ENCODE peak calls at places on chromosomes 4 and X, in five cellular contexts. E is K562, Y is GM23338, U is sigmoid colon, T is suprapubic skin. S is an unnamed sample.

GRCh38 chr4:87304659-87305277 is 17.9 kb downstream of the HSD17B13 start:
- DNase-seq in E (no peak), Y (no peak), U (no peak), T (no peak), S (no peak)

GRCh38 chrX:133776072-133776471 is 209.3 kb downstream of the GPC3 start:
- DNase-seq in E (peak), Y (peak), U (no peak), T (no peak), S (no peak)

GRCh38 chrX:64191281-64192010 is 14.1 kb downstream of the AMER1 start:
- DNase-seq in E (no peak), Y (no peak), U (no peak), T (no peak), S (no peak)

GRCh38 chr4:72326692-72327632 is 242.1 kb downstream of the ADAMTS3 start:
- DNase-seq in E (no peak), Y (peak), U (no peak), T (no peak), S (no peak)

GRCh38 chrX:153731117-153731844 is 6.6 kb downstream of the ABCD1 start:
- DNase-seq in E (no peak), Y (no peak), U (no peak), T (no peak), S (no peak)

GRCh38 chr4:173386751-173387150 is 12.2 kb downstream of the SCRG1 start:
- DNase-seq in E (no peak), Y (no peak), U (no peak), T (no peak), S (no peak)

GRCh38 chr4:71498002-71498401 is 159.2 kb downstream of the SLC4A4 start:
- DNase-seq in E (no peak), Y (no peak), U (no peak), T (no peak), S (no peak)

GRCh38 chrX:110210417-110211139 is 107.3 kb downstream of the AMMECR1 start:
- DNase-seq in E (peak), Y (no peak), U (no peak), T (no peak), S (no peak)

GRCh38 chr4:142840516-142841123 is 5.5 kb downstream of the INPP4B start:
- DNase-seq in E (no peak), Y (peak), U (no peak), T (no peak), S (no peak)

GRCh38 chr4:17276821-17277220 is 235.1 kb downstream of the QDPR start:
- DNase-seq in E (no peak), Y (no peak), U (no peak), T (no peak), S (no peak)

GRCh38 chr4:176769519-176769918 is 23.2 kb downstream of the VEGFC start:
- DNase-seq in E (no peak), Y (no peak), U (no peak), T (no peak), S (no peak)

GRCh38 chr4:4687935-4688727 is 146.3 kb upstream of the STX18 start:
- DNase-seq in E (no peak), Y (no peak), U (no peak), T (no peak), S (no peak)

GRCh38 chrX:13197961-13198761 is 121.7 kb downstream of the ATXN3L start:
- DNase-seq in E (no peak), Y (peak), U (no peak), T (no peak), S (no peak)

GRCh38 chr4:7096264-7096663 is 28.4 kb upstream of the GRPEL1 start:
- DNase-seq in E (no peak), Y (no peak), U (no peak), T (no peak), S (no peak)

GRCh38 chrX:48761674-48762471 is at the start of gene GLOD5:
- DNase-seq in E (peak), Y (peak), U (no peak), T (no peak), S (no peak)

GRCh38 chrX:10173331-10173900 is 16.6 kb downstream of the CLCN4 start:
- DNase-seq in E (peak), Y (peak), U (peak), T (no peak), S (no peak)

GRCh38 chr4:159010563-159011260 is 92.2 kb upstream of the RAPGEF2 start:
- DNase-seq in E (no peak), Y (no peak), U (peak), T (no peak), S (no peak)

GRCh38 chr4:2286904-2287593 is 25.1 kb upstream of the MXD4 start:
- DNase-seq in E (no peak), Y (no peak), U (peak), T (peak), S (peak)

GRCh38 chr4:87856816-87857215 is 24.0 kb downstream of the MEPE start:
- DNase-seq in E (no peak), Y (peak), U (no peak), T (no peak), S (no peak)

GRCh38 chrX:102154900-102155805 is 624 bp downstream of the BEX5 start:
- DNase-seq in E (no peak), Y (peak), U (no peak), T (no peak), S (peak)

GRCh38 chr4:88244821-88245579 is 39.4 kb downstream of the PPM1K start:
- DNase-seq in E (no peak), Y (peak), U (no peak), T (no peak), S (peak)

GRCh38 chrX:6184900-6185515 is 43.7 kb downstream of the NLGN4X start:
- DNase-seq in E (no peak), Y (no peak), U (no peak), T (no peak), S (no peak)

GRCh38 chrX:13750204-13750603 is 15.7 kb downstream of the OFD1 start:
- DNase-seq in E (no peak), Y (peak), U (no peak), T (no peak), S (no peak)

GRCh38 chr4:147648656-147649055 is 31.5 kb downstream of the TMEM184C start:
- DNase-seq in E (no peak), Y (no peak), U (no peak), T (no peak), S (no peak)

GRCh38 chrX:151828434-151829080 is 84.1 kb upstream of the MAGEA4 start:
- DNase-seq in E (no peak), Y (no peak), U (no peak), T (no peak), S (no peak)

GRCh38 chrX:9873952-9874351 is 87.7 kb downstream of the SHROOM2 start:
- DNase-seq in E (peak), Y (peak), U (no peak), T (no peak), S (no peak)

GRCh38 chr4:8050555-8051206 is 107.9 kb downstream of the ABLIM2 start:
- DNase-seq in E (no peak), Y (peak), U (peak), T (no peak), S (no peak)

GRCh38 chrX:46447384-46447783 is 97.8 kb downstream of the ZNF674 start:
- DNase-seq in E (no peak), Y (no peak), U (no peak), T (no peak), S (peak)

GRCh38 chr4:29722253-29722652 is 997.9 kb upstream of the PCDH7 start:
- DNase-seq in E (no peak), Y (no peak), U (no peak), T (no peak), S (no peak)

GRCh38 chr4:27048350-27049100 is 187.9 kb downstream of the STIM2 start:
- DNase-seq in E (peak), Y (peak), U (no peak), T (no peak), S (no peak)

GRCh38 chr4:142044271-142044670 is 407.9 kb downstream of the IL15 start:
- DNase-seq in E (no peak), Y (peak), U (no peak), T (no peak), S (no peak)

GRCh38 chrX:3550160-3550765 is 163.2 kb downstream of the PRKX start:
- DNase-seq in E (peak), Y (no peak), U (no peak), T (no peak), S (no peak)

GRCh38 chr4:140308366-140309123 is 64.9 kb upstream of the SCOC start:
- DNase-seq in E (no peak), Y (no peak), U (peak), T (no peak), S (no peak)

GRCh38 chrX:40300286-40300890 is 202.6 kb upstream of the BCOR start:
- DNase-seq in E (no peak), Y (no peak), U (no peak), T (no peak), S (no peak)

GRCh38 chrX:118685393-118685792 is 42.0 kb upstream of the IL13RA1 start:
- DNase-seq in E (no peak), Y (no peak), U (no peak), T (no peak), S (no peak)

GRCh38 chr4:106806158-106806797 is 229.8 kb downstream of the DKK2 start:
- DNase-seq in E (no peak), Y (no peak), U (no peak), T (no peak), S (no peak)

GRCh38 chr4:44965446-44966095 is 239.2 kb upstream of the GNPDA2 start:
- DNase-seq in E (no peak), Y (no peak), U (no peak), T (no peak), S (no peak)

GRCh38 chrX:136694491-136695087 is 46.6 kb downstream of the CD40LG start:
- DNase-seq in E (peak), Y (peak), U (no peak), T (no peak), S (no peak)

GRCh38 chr4:146495277-146495676 is 26.5 kb downstream of the SLC10A7 start:
- DNase-seq in E (no peak), Y (no peak), U (no peak), T (no peak), S (no peak)

GRCh38 chr4:823761-824460 is 2.0 kb downstream of the CPLX1 start:
- DNase-seq in E (no peak), Y (peak), U (peak), T (peak), S (peak)
- H3K4me3 ChIP-seq in E (no peak), Y (no peak), U (no peak), T (no peak), S (no peak)

GRCh38 chrX:43505759-43506158 is 150.3 kb upstream of the MAOA start:
- DNase-seq in E (no peak), Y (no peak), U (no peak), T (no peak), S (no peak)

GRCh38 chrX:43504394-43504793 is 151.7 kb upstream of the MAOA start:
- DNase-seq in E (no peak), Y (no peak), U (no peak), T (no peak), S (no peak)

GRCh38 chrX:43510194-43510593 is 145.9 kb upstream of the MAOA start:
- DNase-seq in E (no peak), Y (no peak), U (no peak), T (no peak), S (no peak)

DNA sequence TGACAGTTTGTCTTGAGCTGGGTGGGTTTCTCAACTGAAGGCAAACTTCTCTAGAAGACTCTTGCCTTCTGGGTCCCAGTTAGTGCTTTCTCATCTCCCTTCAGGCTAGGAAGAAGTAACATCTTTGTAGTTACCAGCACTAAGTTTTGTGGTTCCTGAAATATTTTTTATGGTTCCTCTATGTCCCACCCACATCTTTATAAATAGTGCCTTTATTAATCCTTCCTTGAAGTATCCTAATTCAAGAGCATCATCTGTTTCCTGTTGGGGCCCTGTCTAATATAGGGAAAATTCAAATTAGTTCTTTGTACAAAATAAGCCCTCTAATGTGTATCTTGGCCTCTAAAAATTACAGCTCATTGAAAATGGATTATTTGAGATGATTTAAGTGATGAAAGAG is 147.4 kb upstream of the MAOA start:
- DNase-seq in E (no peak), Y (no peak), U (no peak), T (no peak), S (no peak)
- TF ChIP-seq POLR2AphosphoS5 in E (no peak), Y (no peak), U (no peak), T (no peak), S (no peak)

DNA sequence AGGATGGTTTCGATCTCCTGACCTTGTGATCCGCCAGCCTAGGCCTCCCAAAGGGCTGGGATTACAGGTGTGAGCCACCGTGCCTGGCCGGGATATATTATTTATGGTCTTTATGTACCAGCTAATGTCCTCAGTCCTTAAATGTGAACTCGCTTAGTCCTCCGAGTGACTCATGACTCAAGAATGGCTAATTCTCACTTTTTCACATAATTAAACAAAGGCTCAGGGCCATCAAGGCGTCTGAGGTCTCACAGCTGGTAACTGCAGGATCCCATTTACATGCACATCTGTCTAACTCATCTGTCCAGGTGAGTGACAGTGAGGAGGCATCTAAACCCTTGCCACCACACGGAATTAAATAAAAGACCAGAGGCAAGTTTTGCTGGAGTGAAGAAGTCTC is 73.5 kb downstream of the HS3ST1 start:
- DNase-seq in E (no peak), Y (peak), U (no peak), T (no peak), S (no peak)
- H3K4me3 ChIP-seq in E (no peak), Y (no peak), U (no peak), T (no peak), S (no peak)

DNA sequence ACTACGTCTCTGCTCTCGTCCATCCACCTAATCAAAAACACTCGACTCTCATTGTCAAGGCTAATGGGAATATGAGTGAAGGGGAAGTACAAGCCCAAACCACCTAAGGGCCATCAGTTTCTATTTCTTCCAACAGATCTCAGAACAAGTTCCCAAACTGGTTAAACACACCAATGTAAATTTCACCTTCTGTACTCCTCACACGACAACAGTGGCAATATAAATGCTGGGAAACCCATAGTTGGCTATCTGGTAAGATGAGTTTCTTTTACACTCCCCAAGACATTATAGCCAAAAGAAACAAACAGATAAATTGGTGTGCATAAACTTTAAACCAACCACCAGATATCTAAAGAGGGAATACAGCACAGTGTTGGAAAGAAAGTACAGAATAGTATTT is 21.9 kb downstream of the ACSL1 start:
- DNase-seq in E (no peak), Y (no peak), U (no peak), T (no peak), S (no peak)
- TF ChIP-seq POLR2AphosphoS5 in E (no peak), Y (no peak), U (no peak), T (no peak), S (no peak)

GRCh38 chr4:109913842-109914241 is 1.2 kb downstream of the EGF start:
- DNase-seq in E (no peak), Y (no peak), U (no peak), T (no peak), S (no peak)

GRCh38 chr4:109914356-109914755 is 1.7 kb downstream of the EGF start:
- DNase-seq in E (no peak), Y (peak), U (no peak), T (no peak), S (no peak)

GRCh38 chr4:109915385-109916002 is 2.8 kb downstream of the EGF start:
- DNase-seq in E (no peak), Y (no peak), U (no peak), T (no peak), S (no peak)

GRCh38 chr4:109910261-109910660 is 2.4 kb upstream of the EGF start:
- DNase-seq in E (no peak), Y (no peak), U (no peak), T (no peak), S (no peak)

GRCh38 chr4:109912706-109913621 is at the start of gene EGF:
- DNase-seq in E (peak), Y (peak), U (no peak), T (no peak), S (no peak)
- H3K4me3 ChIP-seq in E (peak), Y (peak), U (no peak), T (no peak), S (no peak)

GRCh38 chr4:76897522-76898384 is at the start of gene SOWAHB:
- DNase-seq in E (no peak), Y (peak), U (no peak), T (peak), S (no peak)
- TF ChIP-seq POLR2AphosphoS5 in E (no peak), Y (peak), U (no peak), T (no peak), S (no peak)

DNA sequence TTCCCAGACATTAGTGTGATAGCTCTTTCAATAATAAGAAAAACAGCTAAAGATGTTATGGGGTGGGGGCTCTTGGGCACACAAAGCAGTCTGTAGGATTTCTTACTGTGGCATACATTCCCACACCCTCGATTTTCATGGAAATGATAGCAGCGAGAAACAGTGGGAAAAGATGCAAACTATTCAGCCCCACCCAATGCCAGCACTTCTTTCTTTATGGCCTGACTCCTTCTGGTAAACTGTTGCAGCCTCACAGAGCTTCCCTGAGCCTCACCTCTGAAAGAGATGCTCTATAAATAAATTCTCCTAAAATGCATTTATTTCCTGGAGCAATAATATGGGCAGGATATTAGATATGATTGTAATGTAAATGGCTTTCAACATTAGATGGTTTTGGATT is 908 bp downstream of the ANK2 start:
- DNase-seq in E (no peak), Y (peak), U (no peak), T (no peak), S (no peak)
- H3K4me3 ChIP-seq in E (no peak), Y (peak), U (no peak), T (peak), S (no peak)

GRCh38 chr4:32455231-32455630 is 1735.1 kb downstream of the PCDH7 start:
- DNase-seq in E (no peak), Y (no peak), U (no peak), T (no peak), S (no peak)
- TF ChIP-seq POLR2AphosphoS5 in E (no peak), Y (no peak), U (no peak), T (no peak), S (no peak)

DNA sequence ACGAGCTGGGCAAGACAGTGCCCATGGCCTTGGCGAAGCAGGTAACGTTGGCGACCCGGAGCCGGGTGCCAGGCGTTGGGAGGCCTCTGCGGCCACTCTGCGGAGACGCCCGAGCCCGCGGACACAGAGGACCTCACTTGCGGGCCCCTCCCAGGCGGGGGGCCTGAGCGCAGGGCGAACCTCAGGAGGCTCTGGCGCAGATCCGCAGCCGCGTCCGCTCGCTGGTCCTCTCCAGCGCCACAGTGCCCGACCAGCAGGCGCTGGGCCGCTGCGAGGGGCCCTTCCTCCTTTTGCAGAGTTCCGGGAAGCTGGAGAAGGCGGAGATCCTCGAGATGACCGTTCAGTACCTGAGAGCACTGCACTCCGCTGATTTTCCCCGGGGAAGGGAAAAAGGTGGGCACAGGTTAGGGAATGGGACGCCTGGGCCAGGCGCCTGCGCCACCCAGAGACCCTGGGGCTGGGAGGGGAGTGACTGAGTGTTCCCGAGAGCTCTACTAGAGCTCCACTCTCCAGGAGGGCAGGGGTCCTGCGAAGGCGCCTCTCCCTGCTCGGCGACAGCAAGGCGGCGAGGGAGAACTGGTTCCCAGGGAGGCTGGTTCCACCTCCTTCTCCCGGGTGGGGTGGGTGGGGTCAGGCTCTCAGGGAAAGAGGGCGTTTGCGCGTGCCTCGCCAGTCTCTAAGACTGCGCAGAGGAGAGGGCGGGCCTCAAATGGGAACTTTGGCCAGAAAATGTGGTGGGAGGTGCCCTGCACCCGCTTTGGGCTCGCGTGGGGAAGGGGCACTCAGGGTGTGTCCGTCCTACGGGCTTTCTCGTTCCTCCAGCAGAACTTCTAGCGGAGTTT is 1.4 kb downstream of the HELT start:
- DNase-seq in E (no peak), Y (peak), U (no peak), T (no peak), S (no peak)
- H3K4me3 ChIP-seq in E (no peak), Y (peak), U (no peak), T (peak), S (peak)

S was measured in spleen.